ENCODE peak calls at places on chromosomes 7 and 10, in seven cellular contexts. P, X, Y, A, T, L and I are unnamed samples.

GRCh38 chr7:132546366-132547145 is 29.7 kb downstream of the PLXNA4 start:
- DNase-seq in A (no peak), X (no peak), L (no peak), P (no peak), T (no peak), Y (no peak), I (no peak)

GRCh38 chr7:106640368-106641141 is 20.4 kb downstream of the CCDC71L start:
- DNase-seq in T (no peak), X (no peak), A (no peak), P (no peak), L (no peak), Y (no peak), I (no peak)

GRCh38 chr10:104274762-104275721 is 6.1 kb downstream of the GSTO2 start:
- DNase-seq in L (no peak), T (peak; percentile 49), A (peak; percentile 79), P (peak; percentile 27), X (peak; percentile 59), Y (peak; percentile 61), I (peak; percentile 57)

GRCh38 chr7:7816084-7816483 is 97.7 kb upstream of the RPA3 start:
- DNase-seq in Y (no peak), P (no peak), A (no peak), T (no peak), X (no peak), L (no peak), I (no peak)

GRCh38 chr10:62019013-62019684 is 117.7 kb downstream of the ARID5B start:
- DNase-seq in Y (no peak), A (no peak), T (no peak), L (no peak), X (no peak), P (no peak), I (no peak)

GRCh38 chr7:113636727-113637421 is 281.9 kb downstream of the PPP1R3A start:
- DNase-seq in A (no peak), X (no peak), Y (no peak), L (no peak), T (peak; percentile 10), P (no peak), I (no peak)

GRCh38 chr10:3426190-3426845 is 253.7 kb upstream of the PITRM1 start:
- DNase-seq in P (no peak), X (no peak), Y (peak; percentile 33), A (no peak), L (peak; percentile 2), T (peak; percentile 89), I (no peak)

GRCh38 chr7:98375664-98376063 is 25.2 kb downstream of the BAIAP2L1 start:
- DNase-seq in L (no peak), Y (no peak), P (no peak), A (no peak), X (no peak), T (no peak), I (no peak)

GRCh38 chr7:127252380-127252718 is 392 bp downstream of the GRM8 start:
- DNase-seq in P (no peak), A (peak; percentile 74), T (no peak), Y (no peak), X (no peak), L (no peak), I (no peak)

GRCh38 chr10:127619550-127619949 is 70.4 kb downstream of the NPS start:
- DNase-seq in A (no peak), L (no peak), Y (no peak), P (no peak), X (no peak), T (no peak), I (no peak)

GRCh38 chr10:12656518-12657142 is 307.3 kb downstream of the CAMK1D start:
- DNase-seq in P (no peak), A (peak; percentile 56), T (peak; percentile 81), Y (peak; percentile 45), L (peak; percentile 37), X (no peak), I (no peak)

GRCh38 chr10:71838264-71839211 is 12.5 kb downstream of the PSAP start:
- DNase-seq in A (no peak), Y (no peak), L (no peak), X (no peak), T (no peak), P (no peak), I (peak; percentile 50)

GRCh38 chr7:106777666-106778299 is 87.3 kb upstream of the PIK3CG start:
- DNase-seq in A (no peak), L (no peak), P (no peak), X (no peak), T (no peak), Y (no peak), I (no peak)

GRCh38 chr7:11319491-11320274 is 346.0 kb downstream of the PHF14 start:
- DNase-seq in L (no peak), T (no peak), P (no peak), A (no peak), Y (no peak), X (no peak), I (no peak)

GRCh38 chr10:133442191-133442966 is 11.4 kb upstream of the SCART1 start:
- DNase-seq in Y (peak; percentile 3), P (no peak), A (peak; percentile 13), T (no peak), L (no peak), X (no peak), I (peak; percentile 68)

GRCh38 chr7:40720401-40720800 is 585.6 kb downstream of the SUGCT start:
- DNase-seq in X (no peak), L (no peak), A (no peak), P (no peak), Y (no peak), T (peak; percentile 45), I (no peak)

GRCh38 chr7:127889677-127890076 is 141.6 kb downstream of the LRRC4 start:
- DNase-seq in Y (no peak), X (no peak), T (no peak), P (no peak), A (no peak), L (no peak), I (no peak)

GRCh38 chr10:87734987-87735827 is 75.5 kb downstream of the PAPSS2 start:
- DNase-seq in L (peak; percentile 25), P (no peak), Y (peak; percentile 56), X (no peak), A (peak; percentile 66), T (peak; percentile 68), I (no peak)

GRCh38 chr7:17369686-17370426 is 71.4 kb downstream of the AHR start:
- DNase-seq in X (no peak), Y (peak; percentile 74), L (peak; percentile 7), P (no peak), T (peak; percentile 99), A (no peak), I (no peak)

GRCh38 chr10:130770018-130770630 is 541.4 kb downstream of the TCERG1L start:
- DNase-seq in A (peak; percentile 60), X (no peak), T (no peak), P (no peak), L (no peak), Y (no peak), I (peak; percentile 45)

GRCh38 chr7:79308176-79308575 is 145.3 kb downstream of the MAGI2 start:
- DNase-seq in A (no peak), X (peak; percentile 49), T (peak; percentile 25), L (peak; percentile 55), P (no peak), Y (peak; percentile 24), I (no peak)

DNA sequence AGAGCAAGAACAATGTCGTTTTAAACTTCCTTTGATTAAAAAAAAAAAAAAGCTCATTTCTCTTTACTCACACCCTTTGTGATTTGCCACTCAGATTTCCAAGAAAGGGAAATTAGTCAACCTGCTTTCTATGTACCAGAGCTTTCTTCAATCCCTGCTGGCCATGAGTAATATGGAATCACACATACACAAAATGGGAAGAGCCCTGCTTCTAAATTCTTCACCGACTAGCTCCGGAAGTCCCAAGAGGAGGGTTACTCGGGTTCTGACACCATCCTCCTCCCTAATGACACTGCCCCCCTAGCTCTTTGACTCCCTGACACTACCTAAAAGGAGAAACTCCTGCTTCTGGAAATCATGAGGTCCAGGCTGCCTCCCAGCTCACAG is 81.8 kb upstream of the SFMBT2 start:
- DNase-seq in L (no peak), T (no peak), A (no peak), X (no peak), Y (no peak), P (no peak), I (no peak)
- H3K27ac ChIP-seq in L (no peak overlapping the region), T (no peak overlapping the region), A (no peak overlapping the region), X (no peak overlapping the region), Y (no peak overlapping the region), P (no peak overlapping the region), I (no peak overlapping the region)

GRCh38 chr10:79088176-79088575 is 19.4 kb downstream of the ZMIZ1 start:
- DNase-seq in X (peak; percentile 65), Y (no peak), L (no peak), P (no peak), A (no peak), T (no peak), I (no peak)

GRCh38 chr10:79084972-79085597 is 16.3 kb downstream of the ZMIZ1 start:
- DNase-seq in T (no peak), A (no peak), L (no peak), P (peak; percentile 48), X (no peak), Y (no peak), I (no peak)

GRCh38 chr10:79088613-79089355 is 20.0 kb downstream of the ZMIZ1 start:
- DNase-seq in L (no peak), Y (no peak), X (no peak), A (no peak), T (no peak), P (no peak), I (no peak)

GRCh38 chr10:79087721-79088120 is 19.0 kb downstream of the ZMIZ1 start:
- DNase-seq in P (no peak), X (no peak), L (no peak), T (no peak), Y (no peak), A (no peak), I (no peak)

GRCh38 chr10:79086822-79087221 is 18.1 kb downstream of the ZMIZ1 start:
- DNase-seq in X (no peak), P (no peak), L (no peak), Y (no peak), A (no peak), T (no peak), I (no peak)
- H3K4me1 ChIP-seq in X (peaks cover 68% of the 10 kb centered on the region), P (peaks cover 63% of the 10 kb centered on the region), L (peaks cover 94% of the 10 kb centered on the region), Y (peaks cover 34% of the 10 kb centered on the region), A (peaks cover 88% of the 10 kb centered on the region), T (peaks cover 32% of the 10 kb centered on the region), I (no peaks in the 10 kb centered on the region)

GRCh38 chr7:1810961-1811849 is 141.1 kb downstream of the ELFN1 start:
- DNase-seq in Y (peak; percentile 59), X (no peak), L (no peak), P (no peak), A (no peak), T (peak; percentile 48), I (peak; percentile 49)

GRCh38 chr7:1814089-1814811 is 144.2 kb downstream of the ELFN1 start:
- DNase-seq in T (no peak), A (no peak), Y (no peak), L (no peak), P (no peak), X (no peak), I (peak; percentile 68)

GRCh38 chr7:1811850-1812692 is 142.0 kb downstream of the ELFN1 start:
- DNase-seq in T (no peak), P (no peak), X (no peak), Y (peak; percentile 46), A (peak; percentile 90), L (peak; percentile 42), I (peak; percentile 24)

GRCh38 chr7:1813394-1814088 is 143.5 kb downstream of the ELFN1 start:
- DNase-seq in L (no peak), P (no peak), T (no peak), A (peak; percentile 54), X (no peak), Y (no peak), I (peak; percentile 44)

GRCh38 chr7:1812693-1813393 is 142.8 kb downstream of the ELFN1 start:
- DNase-seq in A (peak; percentile 95), L (no peak), X (no peak), T (no peak), P (no peak), Y (no peak), I (peak; percentile 38)
- H3K27ac ChIP-seq in A (peak overlapping the region; percentile 77), L (peak overlapping the region; percentile 51), X (no peak overlapping the region), T (no peak overlapping the region), P (no peak overlapping the region), Y (no peak overlapping the region), I (no peak overlapping the region)

GRCh38 chr7:1454471-1455065 is 4.7 kb downstream of the MICALL2 start:
- DNase-seq in A (no peak), P (no peak), T (peak; percentile 25), X (no peak), L (no peak), Y (no peak), I (no peak)
- H3K4me1 ChIP-seq in A (peaks cover 14% of the 10 kb centered on the region), P (peaks cover 14% of the 10 kb centered on the region), T (peaks cover 23% of the 10 kb centered on the region), X (peaks cover 10% of the 10 kb centered on the region), L (peaks cover 56% of the 10 kb centered on the region), Y (peaks cover 18% of the 10 kb centered on the region), I (no peaks in the 10 kb centered on the region)